ENCODE peak calls at places on chromosomes 11 and 22, in four cellular contexts. D is fibroblast of pulmonary artery; B is non-pigmented ciliary epithelial cell; V is stimulated activated CD4-positive, alpha-beta T cell treated with anti-CD3 and anti-CD28 coated beads, Interleukin-12 subunit alpha, Interleukin-12 subunit beta, amount 100 ng/mL, for 48 hours. W is an unnamed sample.

GRCh38 chr11:44573333-44573732 is 7.9 kb downstream of the CD82 start:
- DNase-seq in D (no peak), B (no peak), V (no peak), W (no peak)

GRCh38 chr22:28143206-28143605 is 224.2 kb upstream of the PITPNB start:
- DNase-seq in D (no peak), B (no peak), V (no peak), W (no peak)

GRCh38 chr11:118911113-118911879 is 14.4 kb downstream of the BCL9L start:
- DNase-seq in D (no peak), B (no peak), V (no peak), W (no peak)

GRCh38 chr22:32836286-32836859 is 34.9 kb downstream of the TIMP3 start:
- DNase-seq in D (peak), B (no peak), V (no peak), W (no peak)

GRCh38 chr11:12088047-12088481 is 22.3 kb upstream of the MICAL2 start:
- DNase-seq in D (peak), B (no peak), V (no peak), W (no peak)

GRCh38 chr22:26172389-26172990 is 3.2 kb downstream of the SEZ6L start:
- DNase-seq in D (peak), B (peak), V (peak), W (no peak)

GRCh38 chr11:61701298-61701993 is 21.3 kb downstream of the DAGLA start:
- DNase-seq in D (no peak), B (no peak), V (no peak), W (no peak)

GRCh38 chr22:35085621-35086020 is 19.7 kb downstream of the ISX start:
- DNase-seq in D (no peak), B (no peak), V (no peak), W (no peak)

GRCh38 chr11:113014262-113014661 is 53.0 kb downstream of the NCAM1 start:
- DNase-seq in D (peak), B (no peak), V (no peak), W (no peak)

GRCh38 chr11:75474878-75475766 is 42.1 kb upstream of the KLHL35 start:
- DNase-seq in D (peak), B (no peak), V (peak), W (no peak)

GRCh38 chr11:57597971-57598830 is 716 bp downstream of the SERPING1 start:
- DNase-seq in D (peak), B (no peak), V (no peak), W (no peak)

W was measured in BJ.